ENCODE peak calls at places on chromosomes 2 and 18, in nine cellular contexts. J is activated CD8-positive, alpha-beta memory T cell treated with anti-CD3 and anti-CD28 coated beads, Interleukin-2, amount 50 U/mL, for 48 hours; G is right cardiac atrium; B is GM04503; F is NCI-H1092; R is HL-60; O is stimulated activated CD8-positive, alpha-beta memory T cell treated with anti-CD3 and anti-CD28 coated beads, Interleukin-7, amount 100 ng/mL, for 1 hour; Q is omental fat pad; M is heart left ventricle. L is an unnamed sample.

GRCh38 chr2:56207760-56208159 is 24.0 kb downstream of the CCDC85A start:
- DNase-seq in J (no peak), G (no peak), B (no peak), F (no peak), R (no peak), O (no peak), Q (no peak), M (no peak), L (no peak)

GRCh38 chr2:83014462-83014861 is 1444.6 kb downstream of the SUCLG1 start:
- DNase-seq in J (no peak), G (no peak), B (no peak), F (no peak), R (no peak), O (no peak), Q (no peak), M (no peak), L (no peak)

GRCh38 chr2:188114014-188114413 is 177.7 kb upstream of the GULP1 start:
- DNase-seq in J (no peak), G (no peak), B (peak; percentile 19), F (no peak), R (no peak), O (no peak), Q (no peak), M (no peak), L (no peak)

GRCh38 chr18:44054514-44054913 is 626.2 kb upstream of the SETBP1 start:
- DNase-seq in J (no peak), G (no peak), B (no peak), F (no peak), R (no peak), O (no peak), Q (no peak), M (no peak), L (no peak)

GRCh38 chr2:183038341-183039300 is at the start of gene NCKAP1:
- DNase-seq in J (peak; percentile 98), G (peak; percentile 97), B (peak; percentile 27), F (peak; percentile 48), R (no peak), O (peak; percentile 60), Q (peak; percentile 81), M (peak; percentile 93), L (peak; percentile 96)

GRCh38 chr2:177784449-177784845 is 288.1 kb downstream of the PDE11A start:
- DNase-seq in J (no peak), G (no peak), B (peak; percentile 68), F (no peak), R (no peak), O (no peak), Q (no peak), M (no peak), L (no peak)

GRCh38 chr2:237161239-237161638 is 75.5 kb downstream of the COPS8 start:
- DNase-seq in J (no peak), G (peak; percentile 81), B (no peak), F (no peak), R (no peak), O (no peak), Q (no peak), M (peak; percentile 74), L (no peak)

GRCh38 chr2:229520582-229521221 is 193.7 kb downstream of the DNER start:
- DNase-seq in J (no peak), G (peak; percentile 88), B (no peak), F (no peak), R (no peak), O (no peak), Q (no peak), M (peak; percentile 29), L (no peak)

GRCh38 chr2:111702119-111702808 is 181.7 kb downstream of the ANAPC1 start:
- DNase-seq in J (peak; percentile 66), G (no peak), B (no peak), F (no peak), R (peak; percentile 41), O (peak; percentile 13), Q (no peak), M (peak; percentile 40), L (peak; percentile 73)

GRCh38 chr2:96888082-96889011 is 18.5 kb upstream of the SEMA4C start:
- DNase-seq in J (no peak), G (peak; percentile 86), B (no peak), F (no peak), R (no peak), O (no peak), Q (no peak), M (no peak), L (no peak)

GRCh38 chr2:62787381-62787780 is 81.9 kb downstream of the EHBP1 start:
- DNase-seq in J (no peak), G (no peak), B (no peak), F (no peak), R (no peak), O (no peak), Q (no peak), M (no peak), L (no peak)

L was measured in ecto neural progenitor cell.